ENCODE peak calls at places on chromosomes 4 and X, in nine cellular contexts. R is psoas muscle; K is coronary artery; U is omental fat pad; T is mammary epithelial cell; A is anterior cingulate cortex; B is retina; V is endothelial cell of umbilical vein; F is naive thymus-derived CD8-positive, alpha-beta T cell. W is an unnamed sample.

GRCh38 chrX:25601323-25601722 is 536.8 kb upstream of the MAGEB18 start:
- DNase-seq in R (no peak), K (no peak), U (no peak), T (no peak), A (no peak), B (no peak), V (no peak), F (no peak), W (no peak)

GRCh38 chr4:177250056-177250696 is 59.5 kb upstream of the NEIL3 start:
- DNase-seq in R (peak; percentile 56), K (no peak), U (peak; percentile 31), T (peak; percentile 58), A (no peak), B (peak; percentile 89), V (peak; percentile 65), F (peak; percentile 22), W (peak; percentile 24)

GRCh38 chr4:41692717-41693345 is 55.7 kb downstream of the PHOX2B start:
- DNase-seq in R (peak; percentile 58), K (no peak), U (no peak), T (peak; percentile 40), A (no peak), B (peak; percentile 74), V (peak; percentile 58), F (no peak), W (no peak)

GRCh38 chr4:175705407-175705806 is 106.7 kb downstream of the GPM6A start:
- DNase-seq in R (no peak), K (no peak), U (no peak), T (no peak), A (peak; percentile 45), B (peak; percentile 72), V (no peak), F (no peak), W (no peak)

GRCh38 chrX:77447339-77448149 is at the start of gene FGF16:
- DNase-seq in R (no peak), K (no peak), U (no peak), T (no peak), A (no peak), B (peak; percentile 56), V (peak; percentile 33), F (no peak), W (no peak)

GRCh38 chr4:53459548-53459947 is 82.1 kb downstream of the FIP1L1 start:
- DNase-seq in R (no peak), K (no peak), U (no peak), T (no peak), A (no peak), B (no peak), V (peak; percentile 24), F (no peak), W (no peak)

GRCh38 chr4:42501624-42502401 is 104.5 kb downstream of the SHISA3 start:
- DNase-seq in R (no peak), K (no peak), U (no peak), T (no peak), A (no peak), B (peak; percentile 33), V (peak; percentile 9), F (no peak), W (no peak)

GRCh38 chrX:320126-320783 is 1.7 kb upstream of the GTPBP6 start:
- DNase-seq in R (peak; percentile 65), K (no peak), U (no peak), T (peak; percentile 17), A (no peak), B (peak; percentile 45), V (peak; percentile 28), F (no peak), W (no peak)

GRCh38 chrX:15564981-15565579 is 35.7 kb downstream of the ACE2 start:
- DNase-seq in R (peak; percentile 75), K (peak; percentile 75), U (no peak), T (peak; percentile 80), A (no peak), B (peak; percentile 30), V (peak; percentile 87), F (no peak), W (no peak)

GRCh38 chr4:3401436-3402171 is 40.2 kb upstream of the HGFAC start:
- DNase-seq in R (no peak), K (no peak), U (no peak), T (no peak), A (no peak), B (no peak), V (no peak), F (no peak), W (no peak)

GRCh38 chr4:40199999-40200880 is 3.4 kb downstream of the RHOH start:
- DNase-seq in R (no peak), K (no peak), U (no peak), T (peak; percentile 75), A (no peak), B (no peak), V (no peak), F (peak; percentile 45), W (peak; percentile 41)